ENCODE peak calls at places on chromosome X, in six cellular contexts. One of them, this sample, is unnamed.

GRCh38 chrX:50888884-50889283 is 21.7 kb upstream of the BMP15 start:
- DNase-seq in Peyer's patch: no peak
- DNase-seq in NCI-H2081: no peak
- DNase-seq in aorta: no peak
- DNase-seq in substantia nigra: no peak
- DNase-seq in NCI-H2171 treated with DMSO at 0.1 percent for 48 hours: no peak
- DNase-seq in this sample: no peak

GRCh38 chrX:130285069-130285620 is 16.4 kb upstream of the ZNF280C start:
- DNase-seq in Peyer's patch: no peak
- DNase-seq in NCI-H2081: no peak
- DNase-seq in aorta: no peak
- DNase-seq in substantia nigra: no peak
- DNase-seq in NCI-H2171 treated with DMSO at 0.1 percent for 48 hours: no peak
- DNase-seq in this sample: no peak

GRCh38 chrX:150513564-150513963 is 54.9 kb upstream of the MTM1 start:
- DNase-seq in Peyer's patch: no peak
- DNase-seq in NCI-H2081: no peak
- DNase-seq in aorta: no peak
- DNase-seq in substantia nigra: no peak
- DNase-seq in NCI-H2171 treated with DMSO at 0.1 percent for 48 hours: no peak
- DNase-seq in this sample: no peak

GRCh38 chrX:153226344-153227190 is 47.5 kb downstream of the MAGEA1 start:
- DNase-seq in Peyer's patch: no peak
- DNase-seq in NCI-H2081: no peak
- DNase-seq in aorta: peak; percentile 60
- DNase-seq in substantia nigra: no peak
- DNase-seq in NCI-H2171 treated with DMSO at 0.1 percent for 48 hours: no peak
- DNase-seq in this sample: no peak

GRCh38 chrX:19563746-19564145 is 48.4 kb upstream of the MAP3K15 start:
- DNase-seq in Peyer's patch: no peak
- DNase-seq in NCI-H2081: no peak
- DNase-seq in aorta: no peak
- DNase-seq in substantia nigra: no peak
- DNase-seq in NCI-H2171 treated with DMSO at 0.1 percent for 48 hours: peak; percentile 33
- DNase-seq in this sample: no peak

GRCh38 chrX:35040871-35041270 is 98.3 kb downstream of the FAM47B start:
- DNase-seq in Peyer's patch: no peak
- DNase-seq in NCI-H2081: no peak
- DNase-seq in aorta: no peak
- DNase-seq in substantia nigra: no peak
- DNase-seq in NCI-H2171 treated with DMSO at 0.1 percent for 48 hours: no peak
- DNase-seq in this sample: no peak

GRCh38 chrX:87900320-87900908 is 382.8 kb downstream of the KLHL4 start:
- DNase-seq in Peyer's patch: no peak
- DNase-seq in NCI-H2081: no peak
- DNase-seq in aorta: no peak
- DNase-seq in substantia nigra: no peak
- DNase-seq in NCI-H2171 treated with DMSO at 0.1 percent for 48 hours: no peak
- DNase-seq in this sample: no peak

GRCh38 chrX:6021316-6022091 is 207.2 kb downstream of the NLGN4X start:
- DNase-seq in Peyer's patch: no peak
- DNase-seq in NCI-H2081: peak; percentile 53
- DNase-seq in aorta: no peak
- DNase-seq in substantia nigra: no peak
- DNase-seq in NCI-H2171 treated with DMSO at 0.1 percent for 48 hours: peak; percentile 0
- DNase-seq in this sample: peak; percentile 56

GRCh38 chrX:73965833-73966232 is 338.1 kb upstream of the ZCCHC13 start:
- DNase-seq in Peyer's patch: no peak
- DNase-seq in NCI-H2081: no peak
- DNase-seq in aorta: no peak
- DNase-seq in substantia nigra: no peak
- DNase-seq in NCI-H2171 treated with DMSO at 0.1 percent for 48 hours: no peak
- DNase-seq in this sample: no peak

GRCh38 chrX:119726900-119727555 is 31.4 kb upstream of the SOWAHD start:
- DNase-seq in Peyer's patch: no peak
- DNase-seq in NCI-H2081: no peak
- DNase-seq in aorta: no peak
- DNase-seq in substantia nigra: no peak
- DNase-seq in NCI-H2171 treated with DMSO at 0.1 percent for 48 hours: no peak
- DNase-seq in this sample: no peak

GRCh38 chrX:78769933-78770332 is 22.4 kb downstream of the LPAR4 start:
- DNase-seq in Peyer's patch: no peak
- DNase-seq in NCI-H2081: no peak
- DNase-seq in aorta: no peak
- DNase-seq in substantia nigra: no peak
- DNase-seq in NCI-H2171 treated with DMSO at 0.1 percent for 48 hours: no peak
- DNase-seq in this sample: no peak

GRCh38 chrX:109830157-109830703 is 97.2 kb upstream of the ACSL4 start:
- DNase-seq in Peyer's patch: no peak
- DNase-seq in NCI-H2081: no peak
- DNase-seq in aorta: no peak
- DNase-seq in substantia nigra: no peak
- DNase-seq in NCI-H2171 treated with DMSO at 0.1 percent for 48 hours: no peak
- DNase-seq in this sample: no peak

GRCh38 chrX:47540754-47541538 is 20.1 kb upstream of the ARAF start:
- DNase-seq in Peyer's patch: peak; percentile 54
- DNase-seq in NCI-H2081: peak; percentile 79
- DNase-seq in aorta: peak; percentile 77
- DNase-seq in substantia nigra: peak; percentile 64
- DNase-seq in NCI-H2171 treated with DMSO at 0.1 percent for 48 hours: peak; percentile 55
- DNase-seq in this sample: peak; percentile 43

GRCh38 chrX:40104649-40105015 is 6.9 kb upstream of the BCOR start:
- DNase-seq in Peyer's patch: peak; percentile 75
- DNase-seq in NCI-H2081: no peak
- DNase-seq in aorta: peak; percentile 90
- DNase-seq in substantia nigra: no peak
- DNase-seq in NCI-H2171 treated with DMSO at 0.1 percent for 48 hours: peak; percentile 35
- DNase-seq in this sample: no peak

GRCh38 chrX:136752796-136753195 is 27.9 kb downstream of the ARHGEF6 start:
- DNase-seq in Peyer's patch: no peak
- DNase-seq in NCI-H2081: no peak
- DNase-seq in aorta: no peak
- DNase-seq in substantia nigra: no peak
- DNase-seq in NCI-H2171 treated with DMSO at 0.1 percent for 48 hours: no peak
- DNase-seq in this sample: no peak

GRCh38 chrX:103211012-103211715 is 3.7 kb upstream of the BEX4 start:
- DNase-seq in Peyer's patch: no peak
- DNase-seq in NCI-H2081: peak; percentile 70
- DNase-seq in aorta: no peak
- DNase-seq in substantia nigra: no peak
- DNase-seq in NCI-H2171 treated with DMSO at 0.1 percent for 48 hours: peak; percentile 44
- DNase-seq in this sample: no peak

GRCh38 chrX:123713841-123714240 is 19.0 kb downstream of the THOC2 start:
- DNase-seq in Peyer's patch: no peak
- DNase-seq in NCI-H2081: no peak
- DNase-seq in aorta: no peak
- DNase-seq in substantia nigra: no peak
- DNase-seq in NCI-H2171 treated with DMSO at 0.1 percent for 48 hours: no peak
- DNase-seq in this sample: no peak

GRCh38 chrX:153633607-153634180 is 13.3 kb upstream of the DUSP9 start:
- DNase-seq in Peyer's patch: no peak
- DNase-seq in NCI-H2081: no peak
- DNase-seq in aorta: no peak
- DNase-seq in substantia nigra: no peak
- DNase-seq in NCI-H2171 treated with DMSO at 0.1 percent for 48 hours: no peak
- DNase-seq in this sample: no peak

GRCh38 chrX:53476371-53476770 is 42.2 kb upstream of the HSD17B10 start:
- DNase-seq in Peyer's patch: no peak
- DNase-seq in NCI-H2081: no peak
- DNase-seq in aorta: no peak
- DNase-seq in substantia nigra: no peak
- DNase-seq in NCI-H2171 treated with DMSO at 0.1 percent for 48 hours: no peak
- DNase-seq in this sample: no peak

GRCh38 chrX:150236304-150236703 is 126.8 kb upstream of the MAMLD1 start:
- DNase-seq in Peyer's patch: no peak
- DNase-seq in NCI-H2081: no peak
- DNase-seq in aorta: no peak
- DNase-seq in substantia nigra: no peak
- DNase-seq in NCI-H2171 treated with DMSO at 0.1 percent for 48 hours: no peak
- DNase-seq in this sample: no peak

GRCh38 chrX:149043401-149043800 is 461.7 kb downstream of the IDS start:
- DNase-seq in Peyer's patch: no peak
- DNase-seq in NCI-H2081: no peak
- DNase-seq in aorta: no peak
- DNase-seq in substantia nigra: no peak
- DNase-seq in NCI-H2171 treated with DMSO at 0.1 percent for 48 hours: no peak
- DNase-seq in this sample: no peak

GRCh38 chrX:17788439-17788838 is 51.1 kb downstream of the SCML1 start:
- DNase-seq in Peyer's patch: peak; percentile 51
- DNase-seq in NCI-H2081: peak; percentile 25
- DNase-seq in aorta: peak; percentile 79
- DNase-seq in substantia nigra: no peak
- DNase-seq in NCI-H2171 treated with DMSO at 0.1 percent for 48 hours: peak; percentile 6
- DNase-seq in this sample: no peak

GRCh38 chrX:151801980-151802379 is 67.4 kb downstream of the CNGA2 start:
- DNase-seq in Peyer's patch: no peak
- DNase-seq in NCI-H2081: no peak
- DNase-seq in aorta: no peak
- DNase-seq in substantia nigra: no peak
- DNase-seq in NCI-H2171 treated with DMSO at 0.1 percent for 48 hours: peak; percentile 4
- DNase-seq in this sample: no peak

GRCh38 chrX:47361538-47362511 is 8.6 kb upstream of the ZNF157 start:
- DNase-seq in Peyer's patch: peak; percentile 49
- DNase-seq in NCI-H2081: peak; percentile 92
- DNase-seq in aorta: peak; percentile 85
- DNase-seq in substantia nigra: peak; percentile 76
- DNase-seq in NCI-H2171 treated with DMSO at 0.1 percent for 48 hours: peak; percentile 91
- DNase-seq in this sample: peak; percentile 58

GRCh38 chrX:44055638-44056037 is 82.4 kb upstream of the NDP start:
- DNase-seq in Peyer's patch: no peak
- DNase-seq in NCI-H2081: no peak
- DNase-seq in aorta: no peak
- DNase-seq in substantia nigra: no peak
- DNase-seq in NCI-H2171 treated with DMSO at 0.1 percent for 48 hours: no peak
- DNase-seq in this sample: no peak

GRCh38 chrX:49286581-49286980 is 16.9 kb upstream of the GAGE10 start:
- DNase-seq in Peyer's patch: no peak
- DNase-seq in NCI-H2081: no peak
- DNase-seq in aorta: no peak
- DNase-seq in substantia nigra: no peak
- DNase-seq in NCI-H2171 treated with DMSO at 0.1 percent for 48 hours: no peak
- DNase-seq in this sample: no peak

GRCh38 chrX:99301990-99302389 is 1108.1 kb downstream of the PCDH19 start:
- DNase-seq in Peyer's patch: no peak
- DNase-seq in NCI-H2081: peak; percentile 42
- DNase-seq in aorta: no peak
- DNase-seq in substantia nigra: no peak
- DNase-seq in NCI-H2171 treated with DMSO at 0.1 percent for 48 hours: peak; percentile 2
- DNase-seq in this sample: no peak

GRCh38 chrX:132442674-132443073 is 46.2 kb downstream of the MBNL3 start:
- DNase-seq in Peyer's patch: no peak
- DNase-seq in NCI-H2081: no peak
- DNase-seq in aorta: no peak
- DNase-seq in substantia nigra: no peak
- DNase-seq in NCI-H2171 treated with DMSO at 0.1 percent for 48 hours: no peak
- DNase-seq in this sample: no peak